ENCODE peak calls at places on chromosomes 4 and X, in five cellular contexts. W, F, Q, O and S are unnamed samples.
A peak's percentile ranks its signal among the peaks of the same experiment; 100 is the strongest.

GRCh38 chr4:152920768-152921167 is 15.4 kb upstream of the FHDC1 start:
- DNase-seq in W (no peak), O (no peak), Q (no peak), F (peak; percentile 48), S (no peak)

GRCh38 chr4:26762650-26763049 is 98.0 kb upstream of the STIM2 start:
- DNase-seq in Q (no peak), W (no peak), O (no peak), F (no peak), S (no peak)

GRCh38 chrX:48466696-48467095 is 3.4 kb downstream of the SLC38A5 start:
- DNase-seq in O (no peak), F (no peak), Q (no peak), W (no peak), S (no peak)

GRCh38 chr4:171025776-171026175 is 787.4 kb upstream of the GALNTL6 start:
- DNase-seq in O (no peak), Q (no peak), F (no peak), W (no peak), S (no peak)

GRCh38 chr4:165668694-165669093 is 204.3 kb upstream of the TLL1 start:
- DNase-seq in W (no peak), F (peak; percentile 1), O (no peak), Q (no peak), S (no peak)

GRCh38 chrX:20217279-20217678 is 49.4 kb downstream of the RPS6KA3 start:
- DNase-seq in F (no peak), Q (no peak), W (no peak), O (no peak), S (no peak)

GRCh38 chr4:78644744-78645330 is 93.3 kb downstream of the ANXA3 start:
- DNase-seq in W (peak; percentile 52), F (peak; percentile 57), Q (peak; percentile 63), O (peak; percentile 52), S (no peak)

GRCh38 chr4:16123356-16124084 is 39.7 kb upstream of the PROM1 start:
- DNase-seq in O (no peak), Q (no peak), F (no peak), W (no peak), S (no peak)

GRCh38 chr4:54872246-54872645 is 214.5 kb downstream of the KIT start:
- DNase-seq in O (no peak), W (no peak), F (no peak), Q (no peak), S (no peak)

GRCh38 chr4:176052744-176053143 is 12.9 kb upstream of the WDR17 start:
- DNase-seq in Q (no peak), F (no peak), O (no peak), W (no peak), S (no peak)

GRCh38 chr4:111323916-111324315 is 701.0 kb upstream of the PITX2 start:
- DNase-seq in F (no peak), O (no peak), Q (no peak), W (no peak), S (no peak)

GRCh38 chr4:829761-830655 is 4.1 kb upstream of the CPLX1 start:
- DNase-seq in O (no peak), W (no peak), F (no peak), Q (no peak), S (no peak)

GRCh38 chr4:100289980-100290379 is 99.7 kb upstream of the DDIT4L start:
- DNase-seq in O (no peak), Q (no peak), F (no peak), W (no peak), S (no peak)

GRCh38 chrX:15055146-15055930 is 182.1 kb downstream of the MOSPD2 start:
- DNase-seq in O (no peak), W (no peak), F (no peak), Q (no peak), S (no peak)

GRCh38 chr4:186266699-186267467 is 894 bp downstream of the F11 start:
- DNase-seq in W (no peak), O (no peak), F (no peak), Q (no peak), S (no peak)

GRCh38 chr4:1683371-1683902 is 676 bp downstream of the FAM53A start:
- DNase-seq in Q (no peak), W (peak; percentile 67), O (peak; percentile 43), F (no peak), S (no peak)

GRCh38 chr4:153683763-153684181 is 308 bp upstream of the TLR2 start:
- DNase-seq in Q (no peak), W (no peak), F (no peak), O (no peak), S (no peak)

GRCh38 chrX:32137525-32137924 is 1065.7 kb upstream of the FTHL17 start:
- DNase-seq in Q (no peak), W (peak; percentile 37), F (peak; percentile 39), O (no peak), S (no peak)

GRCh38 chr4:90030953-90031352 is 96.2 kb upstream of the CCSER1 start:
- DNase-seq in F (peak; percentile 44), Q (no peak), W (no peak), O (no peak), S (no peak)

GRCh38 chr4:69518102-69518501 is 22.4 kb upstream of the UGT2B4 start:
- DNase-seq in F (no peak), Q (no peak), O (no peak), W (no peak), S (no peak)

GRCh38 chr4:185903205-185903604 is 91.2 kb upstream of the SORBS2 start:
- DNase-seq in O (no peak), Q (no peak), F (no peak), W (no peak), S (no peak)

GRCh38 chrX:123673813-123674212 is 59.0 kb downstream of the THOC2 start:
- DNase-seq in Q (no peak), O (no peak), F (no peak), W (no peak), S (no peak)

GRCh38 chr4:30754021-30754420 is 33.9 kb downstream of the PCDH7 start:
- DNase-seq in O (no peak), Q (no peak), W (no peak), F (no peak), S (no peak)

DNA sequence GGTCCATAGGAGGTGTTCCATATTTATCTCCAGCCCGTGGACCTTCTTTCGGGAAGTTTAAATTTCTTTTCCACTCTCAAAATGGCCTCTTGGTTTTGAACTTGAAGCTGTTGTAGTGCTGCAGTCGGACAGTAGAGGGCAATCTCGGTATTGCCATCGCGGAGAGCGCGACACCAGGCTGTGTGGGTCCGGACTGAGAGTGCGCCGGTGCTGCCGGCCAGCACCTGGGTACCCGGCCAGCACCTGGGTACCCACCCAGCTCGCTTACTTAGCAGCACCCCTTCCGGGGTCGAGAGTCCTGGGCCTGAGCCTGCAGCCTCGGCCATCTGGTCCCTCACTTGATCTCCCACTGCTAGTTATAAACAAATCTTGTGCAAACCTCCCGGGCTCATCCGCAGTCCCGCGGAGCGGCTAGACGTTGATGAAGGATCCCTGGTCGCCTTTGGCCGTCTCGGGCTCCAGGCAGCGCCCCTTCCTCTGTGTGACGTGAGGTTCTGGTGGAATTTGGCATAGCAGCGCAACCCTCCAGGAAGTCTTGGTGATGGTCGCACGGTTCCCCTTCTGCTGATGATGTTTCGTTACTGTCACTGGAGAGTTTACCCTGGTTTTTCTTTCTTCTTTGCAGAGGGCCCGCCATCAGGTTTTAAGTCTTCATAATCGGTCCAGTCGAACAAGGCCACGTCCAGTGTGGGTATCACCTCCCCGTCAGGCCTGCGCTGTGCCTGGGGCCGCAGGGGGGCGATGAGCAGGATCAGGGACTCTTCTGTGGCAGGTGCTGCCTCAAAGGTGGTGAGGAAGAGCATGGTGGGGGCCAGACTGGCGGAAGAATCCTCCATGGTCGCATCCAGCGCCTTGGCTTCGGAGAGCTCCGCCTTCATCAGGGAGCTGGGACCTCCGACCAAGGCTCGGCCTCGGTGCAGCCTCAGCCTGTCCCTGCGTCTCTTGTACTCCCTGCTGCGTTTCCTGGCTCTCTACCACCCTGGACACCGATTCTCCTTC is 17.8 kb downstream of the FAM9A start:
- DNase-seq in W (no peak), O (peak; percentile 35), Q (no peak), F (peak; percentile 2), S (no peak)
- TF ChIP-seq CTCF in W (no peak), O (peak; percentile 35), Q (peak; percentile 16), F (peak; percentile 33), S (peak; percentile 59)

GRCh38 chr4:168598191-168598590 is 101.3 kb downstream of the PALLD start:
- DNase-seq in Q (no peak), O (no peak), W (no peak), F (no peak), S (no peak)
- H3K4me3 ChIP-seq in Q (no peak overlapping the region), O (no peak overlapping the region), W (no peak overlapping the region), F (no peak overlapping the region), S (no peak overlapping the region)

DNA sequence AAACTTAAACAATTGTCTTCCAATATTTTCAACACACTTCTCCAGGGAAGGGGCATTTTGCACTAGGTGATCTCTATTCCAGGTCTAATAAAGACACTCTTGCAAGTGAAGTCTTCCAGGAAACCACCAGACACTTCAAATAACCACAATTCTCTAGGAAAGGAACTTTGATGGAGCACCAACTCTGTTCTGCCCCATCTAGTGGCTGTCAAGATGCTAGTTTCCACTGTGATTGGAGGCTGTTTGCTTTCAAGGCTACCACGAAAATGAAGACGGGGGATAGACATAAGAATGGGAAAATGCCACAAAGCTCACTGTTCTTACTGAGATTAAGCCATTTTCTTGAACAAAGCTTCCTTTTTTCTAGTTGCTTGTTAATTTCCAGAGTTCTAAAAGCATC is 100.6 kb upstream of the F9 start:
- DNase-seq in W (no peak), Q (no peak), F (peak; percentile 5), O (no peak), S (no peak)
- TF ChIP-seq CTCF in W (no peak), Q (peak; percentile 15), F (no peak), O (no peak), S (no peak)

DNA sequence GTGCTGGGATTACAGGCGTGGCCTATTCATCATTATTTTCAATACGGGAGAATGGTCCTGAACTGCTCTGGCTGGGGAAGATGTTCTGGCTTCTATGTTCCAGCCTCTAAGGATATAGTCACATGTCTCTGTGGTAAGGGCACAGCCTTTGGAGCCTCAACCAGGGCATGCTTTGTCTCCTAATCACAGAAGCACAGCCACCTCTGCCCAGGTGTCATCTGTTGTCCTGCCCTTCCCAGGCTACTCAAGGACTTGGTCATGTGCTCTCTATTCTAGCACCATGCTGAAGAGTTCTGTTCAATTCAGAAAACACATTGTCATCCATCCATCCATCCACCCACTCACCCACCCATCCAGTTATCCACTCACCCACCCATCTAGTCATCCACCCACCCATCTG is 29.5 kb downstream of the ASMTL start:
- DNase-seq in Q (no peak), F (no peak), W (peak; percentile 7), O (no peak), S (no peak)
- H3K4me3 ChIP-seq in Q (no peak overlapping the region), F (no peak overlapping the region), W (no peak overlapping the region), O (no peak overlapping the region), S (no peak overlapping the region)

DNA sequence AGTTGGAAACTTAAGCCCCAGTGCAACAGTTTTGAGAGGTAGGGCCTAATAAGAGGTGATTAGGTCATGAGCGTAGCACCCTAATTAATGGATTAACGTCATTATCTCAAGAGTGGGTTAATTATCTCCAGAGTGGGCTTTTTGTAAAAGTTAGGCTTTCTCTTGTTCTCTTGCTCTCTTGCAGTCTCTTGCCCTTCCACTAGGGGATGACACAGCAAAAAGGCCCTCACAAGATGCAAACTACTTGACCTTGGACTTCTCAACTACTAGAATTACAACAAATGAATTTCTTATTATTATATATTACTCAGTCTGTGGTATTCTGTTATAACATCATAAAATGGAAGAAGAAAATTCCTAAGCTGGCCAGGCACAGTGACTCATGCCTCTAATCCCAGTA is 22.1 kb upstream of the NDST3 start:
- DNase-seq in F (no peak), Q (no peak), O (no peak), W (no peak), S (no peak)
- TF ChIP-seq CTCF in F (no peak), Q (no peak), O (no peak), W (no peak), S (peak; percentile 47)

GRCh38 chrX:154136627-154137161 is 7.3 kb upstream of the OPN1LW start:
- DNase-seq in O (peak; percentile 71), F (peak; percentile 82), W (peak; percentile 85), Q (peak; percentile 72), S (no peak)
- H3K4me3 ChIP-seq in O (peak overlapping the region; percentile 37), F (peak overlapping the region; percentile 29), W (peak overlapping the region; percentile 31), Q (peak overlapping the region; percentile 56), S (no peak overlapping the region)